ENCODE peak calls at places on chromosomes 2 and 18, in five cellular contexts. U is IMR-90, W is neuronal stem cell, N is H1, Z is mesenchymal stem cell. C is an unnamed sample.

GRCh38 chr2:232328038-232328435 is 50.5 kb upstream of the ALPP start:
- DNase-seq in U (no peak), W (no peak), N (no peak), Z (no peak), C (peak)

GRCh38 chr2:34899079-34899478 is 1300.0 kb upstream of the FAM98A start:
- DNase-seq in U (no peak), W (no peak), N (no peak), Z (no peak), C (no peak)

GRCh38 chr2:95376311-95377215 is 25.9 kb upstream of the FAHD2A start:
- DNase-seq in U (no peak), W (no peak), N (no peak), Z (no peak), C (peak)

GRCh38 chr2:221399183-221399582 is 172.9 kb downstream of the EPHA4 start:
- DNase-seq in U (no peak), W (no peak), N (no peak), Z (no peak), C (peak)

GRCh38 chr2:231260442-231260841 is 62.0 kb downstream of the ARMC9 start:
- DNase-seq in U (peak), W (no peak), N (no peak), Z (peak), C (peak)

GRCh38 chr18:46734981-46735380 is 21.9 kb downstream of the ST8SIA5 start:
- DNase-seq in U (no peak), W (no peak), N (no peak), Z (no peak), C (no peak)

GRCh38 chr2:146741260-146741659 is 1103.6 kb upstream of the ACVR2A start:
- DNase-seq in U (no peak), W (no peak), N (no peak), Z (no peak), C (no peak)

GRCh38 chr2:222973237-222973636 is 78.8 kb upstream of the KCNE4 start:
- DNase-seq in U (peak), W (no peak), N (no peak), Z (no peak), C (no peak)

GRCh38 chr18:22108674-22109073 is 60.7 kb upstream of the GATA6 start:
- DNase-seq in U (no peak), W (no peak), N (no peak), Z (peak), C (peak)
- H2BK15ac ChIP-seq in U (no peak), W (no peak), N (no peak), Z (no peak), C (no peak)

GRCh38 chr2:64858541-64859031 is 130.6 kb upstream of the SLC1A4 start:
- DNase-seq in U (no peak), W (no peak), N (no peak), Z (no peak), C (no peak)
- H3K4me2 ChIP-seq in U (peak), W (no peak), N (peak), Z (no peak), C (peak)

GRCh38 chr2:20348542-20348941 is 2.1 kb downstream of the PUM2 start:
- DNase-seq in U (no peak), W (no peak), N (no peak), Z (no peak), C (no peak)

GRCh38 chr2:20351555-20352229 is 1.0 kb upstream of the PUM2 start:
- DNase-seq in U (no peak), W (no peak), N (no peak), Z (no peak), C (no peak)

GRCh38 chr2:20349457-20350034 is 1.1 kb downstream of the PUM2 start:
- DNase-seq in U (peak), W (no peak), N (no peak), Z (no peak), C (no peak)

GRCh38 chr2:20350753-20351554 is at the start of gene PUM2:
- DNase-seq in U (peak), W (peak), N (peak), Z (peak), C (peak)

DNA sequence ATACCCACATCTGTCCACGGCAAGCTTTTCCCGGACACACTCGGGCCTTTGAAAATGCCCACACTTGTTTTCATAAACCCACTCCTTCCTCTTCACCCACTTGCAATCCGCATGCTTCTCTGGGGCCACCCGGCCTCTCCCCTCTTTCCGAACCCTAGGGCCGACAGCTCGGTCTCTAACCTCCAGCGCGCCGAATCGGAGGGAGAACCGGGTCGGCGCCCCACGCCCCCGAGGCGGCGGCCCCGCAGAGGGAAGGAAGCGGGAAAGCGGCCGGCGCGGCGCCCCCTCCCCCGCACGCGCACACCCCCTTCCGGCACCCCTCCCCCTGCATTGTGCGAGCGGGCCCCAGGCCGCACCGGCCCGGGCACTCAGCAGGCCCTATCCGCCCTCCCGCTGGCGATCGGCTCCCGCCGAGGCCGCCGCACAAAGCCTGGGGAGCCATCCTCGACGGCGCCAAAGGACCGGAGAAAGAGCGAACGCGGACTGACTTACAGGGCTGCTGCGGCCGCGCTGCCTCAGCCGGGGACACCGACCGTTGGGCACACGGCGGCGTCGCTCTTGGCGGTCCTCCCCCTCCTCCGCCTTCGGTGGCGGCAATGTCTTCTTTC is 435 bp downstream of the PUM2 start:
- DNase-seq in U (no peak), W (peak), N (peak), Z (no peak), C (peak)
- H4K91ac ChIP-seq in U (peak), W (peak), N (peak), Z (peak), C (no peak)

DNA sequence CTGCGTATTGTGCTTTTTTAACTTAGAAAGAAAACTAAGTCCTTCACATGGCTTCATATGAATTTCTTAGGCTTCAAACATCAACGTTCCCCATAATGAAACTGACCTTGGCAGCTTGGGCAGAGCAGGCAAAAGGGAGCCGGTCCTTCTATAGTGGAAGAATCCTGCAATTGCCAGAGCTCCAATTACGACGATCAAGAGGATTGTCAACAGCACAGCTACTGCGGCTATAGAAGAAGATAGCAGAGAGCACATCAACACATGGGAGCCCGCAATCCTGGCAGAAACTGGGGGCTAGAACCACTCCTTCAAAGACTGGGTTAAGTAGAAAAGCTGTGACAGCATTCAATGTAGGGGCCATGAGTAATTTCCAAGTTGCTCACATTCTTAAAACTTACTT is 69.8 kb downstream of the DHRS9 start:
- DNase-seq in U (no peak), W (no peak), N (no peak), Z (no peak), C (no peak)
- H2BK15ac ChIP-seq in U (no peak), W (no peak), N (no peak), Z (no peak), C (no peak)

GRCh38 chr18:41745166-41746049 is 209.6 kb upstream of the PIK3C3 start:
- DNase-seq in U (peak), W (peak), N (peak), Z (peak), C (peak)
- H3K4me2 ChIP-seq in U (no peak), W (no peak), N (peak), Z (no peak), C (peak)

GRCh38 chr2:101124684-101125366 is 26.4 kb downstream of the TBC1D8 start:
- DNase-seq in U (peak), W (no peak), N (no peak), Z (peak), C (no peak)
- H4K91ac ChIP-seq in U (peak), W (no peak), N (no peak), Z (no peak), C (no peak)